ENCODE peak calls at places on chromosomes 16 and 17, in seven cellular contexts. V, T, I, A, Y, D and C are unnamed samples.

GRCh38 chr16:80056334-80056733 is 455.8 kb upstream of the MAF start:
- DNase-seq in D (no peak), V (no peak), Y (no peak), I (no peak), T (no peak), A (no peak), C (no peak)

GRCh38 chr17:38454528-38454927 is 26.3 kb downstream of the ARHGAP23 start:
- DNase-seq in T (peak), Y (no peak), A (no peak), I (peak), D (no peak), V (peak), C (peak)

GRCh38 chr16:53991181-53992056 is 287.5 kb downstream of the FTO start:
- DNase-seq in Y (peak), T (peak), A (no peak), I (no peak), D (no peak), V (peak), C (no peak)

GRCh38 chr16:30902070-30902972 is 5.9 kb downstream of the CTF1 start:
- DNase-seq in Y (peak), A (peak), D (peak), V (peak), I (peak), T (peak), C (peak)

GRCh38 chr16:55949518-55949917 is 74.3 kb upstream of the CES5A start:
- DNase-seq in Y (no peak), I (no peak), D (no peak), T (no peak), A (no peak), V (no peak), C (no peak)

GRCh38 chr16:73890524-73891500 is 405.8 kb upstream of the PSMD7 start:
- DNase-seq in D (peak), Y (no peak), I (peak), A (no peak), V (no peak), T (no peak), C (peak)

GRCh38 chr16:2474877-2475412 is at the start of gene TBC1D24:
- DNase-seq in V (peak), T (peak), D (peak), I (peak), Y (peak), A (peak), C (peak)

GRCh38 chr16:3198334-3199072 is 10.5 kb downstream of the OR1F1 start:
- DNase-seq in Y (peak), T (no peak), I (no peak), V (no peak), A (no peak), D (no peak), C (no peak)

GRCh38 chr17:48630009-48630924 is 4.1 kb upstream of the HOXB9 start:
- DNase-seq in Y (no peak), I (no peak), T (no peak), D (no peak), A (no peak), V (no peak), C (no peak)

GRCh38 chr16:50509521-50510341 is 38.5 kb upstream of the NKD1 start:
- DNase-seq in I (no peak), D (peak), V (peak), Y (peak), A (peak), T (no peak), C (peak)

GRCh38 chr17:28412131-28412530 is 6.1 kb upstream of the SLC46A1 start:
- DNase-seq in Y (no peak), I (no peak), V (no peak), A (no peak), D (no peak), T (no peak), C (no peak)

GRCh38 chr17:28421775-28422305 is 15.8 kb upstream of the SLC46A1 start:
- DNase-seq in V (no peak), T (peak), D (no peak), Y (no peak), I (no peak), A (no peak), C (no peak)

GRCh38 chr17:28415886-28416285 is 9.9 kb upstream of the SLC46A1 start:
- DNase-seq in V (no peak), D (no peak), I (no peak), Y (no peak), A (no peak), T (no peak), C (no peak)

GRCh38 chr17:28413804-28414203 is 7.8 kb upstream of the SLC46A1 start:
- DNase-seq in T (no peak), A (no peak), Y (no peak), V (no peak), I (no peak), D (no peak), C (no peak)

GRCh38 chr17:28416703-28417311 is 10.8 kb upstream of the SLC46A1 start:
- DNase-seq in T (peak), D (peak), V (peak), I (no peak), A (peak), Y (peak), C (peak)
- TF ChIP-seq POLR2AphosphoS5 in T (no peak), D (peak), V (peak), I (no peak), A (no peak), Y (no peak), C (no peak)

GRCh38 chr17:44110823-44111633 is 12.4 kb downstream of the HDAC5 start:
- DNase-seq in T (peak), A (peak), D (peak), V (peak), Y (peak), I (peak), C (peak)
- TF ChIP-seq EP300 in T (no peak), A (peak), D (no peak), V (peak), Y (peak), I (peak), C (peak)

DNA sequence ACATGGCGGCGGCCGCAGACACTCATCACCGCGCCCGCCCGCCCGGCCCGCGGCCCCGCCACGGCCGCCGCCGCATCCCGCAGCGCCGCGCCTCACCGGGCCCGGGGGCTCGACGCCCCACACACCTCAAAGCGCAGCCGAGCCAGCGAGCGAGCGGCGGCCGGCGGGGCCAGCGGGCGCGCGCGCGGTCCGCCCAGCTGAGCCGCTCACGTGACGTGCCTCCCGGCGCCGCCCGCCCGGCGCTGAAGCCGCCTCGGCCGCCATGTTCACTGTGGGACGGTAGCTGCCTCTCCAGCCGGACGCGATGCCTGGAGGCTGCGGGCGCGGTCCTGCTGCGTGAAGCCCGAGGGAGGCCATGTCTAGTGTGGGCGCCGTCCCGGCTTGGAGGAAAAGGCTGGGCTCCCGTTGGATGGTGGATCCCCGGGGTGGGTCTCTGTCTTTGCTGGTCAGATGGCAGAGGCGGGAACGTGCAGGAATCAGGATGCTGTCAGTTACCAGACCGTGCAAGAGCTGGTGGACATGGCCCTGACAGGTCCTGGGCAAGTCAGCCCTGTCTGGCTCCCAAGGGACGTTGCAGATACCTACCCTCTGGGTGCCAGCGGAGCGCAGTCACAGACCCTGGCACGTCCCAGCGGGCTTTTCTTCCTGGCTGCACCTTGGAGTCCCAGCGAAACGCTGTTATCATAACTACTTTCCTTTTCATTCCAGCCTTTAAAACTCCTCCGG is at the start of gene USP31:
- DNase-seq in V (peak), T (peak), Y (peak), D (peak), A (peak), I (peak), C (peak)
- TF ChIP-seq POLR2AphosphoS5 in V (peak), T (peak), Y (no peak), D (no peak), A (no peak), I (peak), C (peak)

GRCh38 chr17:45161288-45162021 is at the start of gene HEXIM2:
- DNase-seq in I (peak), A (peak), V (peak), T (peak), Y (peak), D (peak), C (peak)
- TF ChIP-seq EP300 in I (no peak), A (peak), V (no peak), T (no peak), Y (no peak), D (peak), C (no peak)